ENCODE peak calls at places on chromosome 4, in four cellular contexts. G, U, W and O are unnamed samples.

GRCh38 chr4:19711871-19712270 is 539.8 kb upstream of the SLIT2 start:
- DNase-seq in U (peak), G (peak), W (no peak), O (peak)

GRCh38 chr4:70979445-70980008 is 13.9 kb upstream of the DCK start:
- DNase-seq in U (no peak), G (no peak), W (no peak), O (no peak)

GRCh38 chr4:183388021-183388420 is 56.4 kb upstream of the CDKN2AIP start:
- DNase-seq in U (no peak), G (no peak), W (no peak), O (no peak)

GRCh38 chr4:67723949-67724348 is 23.0 kb upstream of the UBA6 start:
- DNase-seq in U (no peak), W (no peak), G (no peak), O (peak)

GRCh38 chr4:113604955-113605354 is 156.6 kb downstream of the CAMK2D start:
- DNase-seq in G (no peak), W (no peak), U (peak), O (peak)

GRCh38 chr4:75729836-75730235 is 5.5 kb downstream of the USO1 start:
- DNase-seq in W (no peak), G (no peak), U (peak), O (no peak)

GRCh38 chr4:88219099-88219498 is 60.7 kb upstream of the ABCG2 start:
- DNase-seq in G (peak), W (no peak), U (peak), O (peak)

GRCh38 chr4:158053801-158054200 is 119.0 kb downstream of the GASK1B start:
- DNase-seq in W (no peak), G (no peak), U (no peak), O (no peak)

GRCh38 chr4:28772066-28772465 is 1911.4 kb downstream of the STIM2 start:
- DNase-seq in W (no peak), U (peak), G (peak), O (peak)

GRCh38 chr4:174135530-174135929 is 147.9 kb downstream of the FBXO8 start:
- DNase-seq in G (no peak), U (no peak), W (no peak), O (no peak)

GRCh38 chr4:56077676-56078075 is 128.9 kb downstream of the CEP135 start:
- DNase-seq in U (peak), W (no peak), G (peak), O (no peak)

GRCh38 chr4:140071806-140072205 is 82.2 kb downstream of the MAML3 start:
- DNase-seq in W (peak), G (peak), U (peak), O (no peak)

GRCh38 chr4:155615054-155615887 is 51.4 kb upstream of the GUCY1A1 start:
- DNase-seq in W (no peak), G (no peak), U (no peak), O (no peak)

GRCh38 chr4:47664051-47664826 is 173.6 kb downstream of the CORIN start:
- DNase-seq in W (no peak), G (no peak), U (no peak), O (no peak)

GRCh38 chr4:47667552-47667951 is 170.3 kb downstream of the CORIN start:
- DNase-seq in G (no peak), W (no peak), U (peak), O (peak)

GRCh38 chr4:47668810-47669408 is 169.0 kb downstream of the CORIN start:
- DNase-seq in G (peak), U (peak), W (no peak), O (peak)

GRCh38 chr4:47668256-47668655 is 169.6 kb downstream of the CORIN start:
- DNase-seq in G (no peak), U (no peak), W (no peak), O (peak)

DNA sequence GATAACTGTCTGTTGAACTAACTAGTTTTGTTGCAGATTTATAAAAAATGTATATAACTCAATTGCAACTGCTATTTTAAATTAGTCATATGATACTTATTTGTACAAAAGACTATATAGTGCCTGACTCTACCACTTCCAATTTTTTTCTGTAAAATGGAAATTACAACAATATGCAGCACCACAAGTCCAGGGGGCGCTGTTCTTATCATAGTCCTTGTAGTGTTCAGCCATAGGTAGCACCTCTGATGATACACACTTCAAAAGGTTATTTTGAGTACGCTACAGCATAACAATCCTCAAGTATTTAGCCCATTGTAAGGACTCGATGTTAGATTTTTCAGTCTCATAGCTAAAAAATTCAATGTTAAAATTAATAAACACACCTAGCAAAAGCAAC is 174.9 kb downstream of the CORIN start:
- DNase-seq in G (no peak), W (no peak), U (no peak), O (peak)
- TF ChIP-seq CTCF in G (peak), W (no peak), U (peak), O (peak)

GRCh38 chr4:87018751-87019150 is 83.9 kb downstream of the AFF1 start:
- DNase-seq in U (no peak), G (no peak), W (no peak), O (no peak)
- H3K4me3 ChIP-seq in U (no peak), G (no peak), W (no peak), O (no peak)

GRCh38 chr4:14867847-14868246 is 134.4 kb upstream of the CPEB2 start:
- DNase-seq in G (no peak), W (no peak), U (no peak), O (no peak)

GRCh38 chr4:14877246-14878220 is 124.7 kb upstream of the CPEB2 start:
- DNase-seq in W (no peak), U (peak), G (no peak), O (peak)

GRCh38 chr4:14874990-14875389 is 127.3 kb upstream of the CPEB2 start:
- DNase-seq in U (no peak), W (no peak), G (no peak), O (no peak)

GRCh38 chr4:14868426-14868825 is 133.9 kb upstream of the CPEB2 start:
- DNase-seq in U (no peak), W (no peak), G (no peak), O (no peak)

DNA sequence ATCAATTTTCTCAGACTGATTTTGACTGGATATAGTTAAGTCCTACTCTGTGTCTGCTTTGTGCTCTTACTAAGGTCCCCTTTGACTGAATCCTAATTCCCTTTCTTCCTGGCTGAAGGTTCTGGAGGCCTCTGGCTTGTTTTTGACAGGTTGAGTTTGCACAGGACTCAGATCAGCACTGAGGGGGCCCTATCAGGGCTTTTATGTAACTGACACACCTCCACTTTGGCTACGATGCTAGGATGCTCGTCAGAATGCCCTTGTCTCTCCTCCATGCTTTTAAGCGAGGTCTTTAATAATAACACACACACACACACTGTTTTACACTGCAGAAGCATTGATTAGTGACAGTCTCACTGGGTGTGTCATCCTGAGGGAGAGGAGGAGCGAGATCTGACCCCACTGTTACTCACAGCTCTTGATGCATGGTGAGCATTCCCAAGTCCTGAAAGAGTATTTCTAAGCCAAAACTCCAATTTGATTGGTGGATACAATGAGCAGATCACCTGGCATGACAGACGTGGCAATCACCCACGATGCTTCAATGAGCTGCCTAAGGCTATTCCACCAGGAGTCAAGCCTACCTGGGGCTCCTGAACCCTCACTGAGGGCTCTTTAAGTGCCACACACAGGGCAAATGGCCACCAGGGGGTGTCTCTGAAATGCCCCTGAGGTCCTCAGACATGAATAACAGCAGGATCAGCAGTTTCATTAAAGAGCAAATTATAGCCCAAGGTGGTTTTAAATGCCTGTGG is 130.4 kb upstream of the CPEB2 start:
- DNase-seq in G (no peak), W (peak), U (no peak), O (peak)
- TF ChIP-seq CTCF in G (peak), W (no peak), U (peak), O (peak)

GRCh38 chr4:8329560-8329858 is 60.0 kb downstream of the HTRA3 start:
- DNase-seq in G (no peak), U (no peak), W (peak), O (no peak)
- H3K4me3 ChIP-seq in G (no peak), U (no peak), W (no peak), O (no peak)

GRCh38 chr4:23614284-23614892 is 275.5 kb downstream of the PPARGC1A start:
- DNase-seq in G (peak), U (peak), W (no peak), O (peak)
- TF ChIP-seq CTCF in G (peak), U (no peak), W (no peak), O (peak)

GRCh38 chr4:185576918-185577591 is 41.7 kb upstream of the PDLIM3 start:
- DNase-seq in W (no peak), G (no peak), U (no peak), O (no peak)

GRCh38 chr4:185577592-185577940 is 42.3 kb upstream of the PDLIM3 start:
- DNase-seq in W (no peak), G (no peak), U (no peak), O (no peak)

GRCh38 chr4:185570727-185571126 is 35.4 kb upstream of the PDLIM3 start:
- DNase-seq in U (no peak), W (no peak), G (no peak), O (no peak)

GRCh38 chr4:185576314-185576713 is 41.0 kb upstream of the PDLIM3 start:
- DNase-seq in G (no peak), U (no peak), W (no peak), O (peak)

DNA sequence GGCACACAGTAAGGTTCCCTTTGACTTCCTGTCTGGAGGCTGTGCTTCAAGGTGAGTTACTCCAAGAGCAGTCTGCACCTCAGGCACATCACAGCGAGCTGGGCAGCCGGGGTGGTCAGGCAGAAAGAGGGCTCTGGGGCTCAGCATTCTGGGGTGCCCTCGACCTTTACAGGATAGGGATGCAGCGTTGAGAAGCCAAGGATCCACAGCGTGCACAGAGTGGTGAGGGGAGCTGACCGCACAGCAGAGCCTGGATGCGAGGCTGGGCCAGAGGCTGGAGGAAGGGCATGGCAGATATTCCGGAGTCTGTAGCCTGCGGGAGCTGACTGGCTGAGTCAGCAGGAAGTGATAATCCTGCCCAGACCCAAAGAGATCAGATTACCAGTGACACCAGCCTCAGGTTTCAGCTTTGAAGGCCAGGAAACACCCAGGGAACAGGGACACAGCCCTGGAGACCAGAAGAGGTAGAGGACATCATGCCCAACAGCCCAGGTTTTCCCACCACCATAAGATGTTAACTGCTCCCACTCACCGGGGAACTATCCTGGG is 38.4 kb upstream of the PDLIM3 start:
- DNase-seq in W (no peak), G (peak), U (peak), O (peak)
- H3K4me3 ChIP-seq in W (no peak), G (no peak), U (peak), O (no peak)

GRCh38 chr4:107050525-107051135 is 14.5 kb upstream of the DKK2 start:
- DNase-seq in G (no peak), U (peak), W (no peak), O (peak)
- TF ChIP-seq CTCF in G (peak), U (peak), W (no peak), O (peak)